ENCODE peak calls at places on chromosomes 3 and 15, in seven cellular contexts. One of them, this sample, is unnamed.

GRCh38 chr15:94205366-94205765 is 26.0 kb upstream of the MCTP2 start:
- DNase-seq in H4: peak; percentile 96
- DNase-seq in endothelial cell of umbilical vein: no peak
- DNase-seq in stimulated activated CD4-positive, alpha-beta T cell treated with anti-CD3 and anti-CD28 coated beads, Interleukin-12 subunit alpha, Interleukin-12 subunit beta, amount 100 ng/mL, for 4 hours: no peak
- DNase-seq in stimulated activated CD8-positive, alpha-beta memory T cell treated with anti-CD3 and anti-CD28 coated beads, Interleukin-15, amount 100 ng/mL, for 48 hours: no peak
- DNase-seq in dorsolateral prefrontal cortex: no peak
- DNase-seq in PC-3: no peak
- DNase-seq in this sample: no peak

GRCh38 chr15:29670945-29671307 is 151.3 kb downstream of the TJP1 start:
- DNase-seq in H4: peak; percentile 68
- DNase-seq in endothelial cell of umbilical vein: peak; percentile 26
- DNase-seq in stimulated activated CD4-positive, alpha-beta T cell treated with anti-CD3 and anti-CD28 coated beads, Interleukin-12 subunit alpha, Interleukin-12 subunit beta, amount 100 ng/mL, for 4 hours: no peak
- DNase-seq in stimulated activated CD8-positive, alpha-beta memory T cell treated with anti-CD3 and anti-CD28 coated beads, Interleukin-15, amount 100 ng/mL, for 48 hours: no peak
- DNase-seq in dorsolateral prefrontal cortex: no peak
- DNase-seq in PC-3: peak; percentile 99
- DNase-seq in this sample: no peak

GRCh38 chr3:46902188-46902631 is 24.7 kb downstream of the PTH1R start:
- DNase-seq in H4: no peak
- DNase-seq in endothelial cell of umbilical vein: no peak
- DNase-seq in stimulated activated CD4-positive, alpha-beta T cell treated with anti-CD3 and anti-CD28 coated beads, Interleukin-12 subunit alpha, Interleukin-12 subunit beta, amount 100 ng/mL, for 4 hours: no peak
- DNase-seq in stimulated activated CD8-positive, alpha-beta memory T cell treated with anti-CD3 and anti-CD28 coated beads, Interleukin-15, amount 100 ng/mL, for 48 hours: no peak
- DNase-seq in dorsolateral prefrontal cortex: no peak
- DNase-seq in PC-3: no peak
- DNase-seq in this sample: no peak

GRCh38 chr3:195909294-195909644 is 918 bp upstream of the TNK2 start:
- DNase-seq in H4: no peak
- DNase-seq in endothelial cell of umbilical vein: peak; percentile 28
- DNase-seq in stimulated activated CD4-positive, alpha-beta T cell treated with anti-CD3 and anti-CD28 coated beads, Interleukin-12 subunit alpha, Interleukin-12 subunit beta, amount 100 ng/mL, for 4 hours: no peak
- DNase-seq in stimulated activated CD8-positive, alpha-beta memory T cell treated with anti-CD3 and anti-CD28 coated beads, Interleukin-15, amount 100 ng/mL, for 48 hours: no peak
- DNase-seq in dorsolateral prefrontal cortex: no peak
- DNase-seq in PC-3: peak; percentile 20
- DNase-seq in this sample: no peak

GRCh38 chr3:177427096-177427495 is 229.8 kb upstream of the TBL1XR1 start:
- DNase-seq in H4: no peak
- DNase-seq in endothelial cell of umbilical vein: no peak
- DNase-seq in stimulated activated CD4-positive, alpha-beta T cell treated with anti-CD3 and anti-CD28 coated beads, Interleukin-12 subunit alpha, Interleukin-12 subunit beta, amount 100 ng/mL, for 4 hours: peak; percentile 39
- DNase-seq in stimulated activated CD8-positive, alpha-beta memory T cell treated with anti-CD3 and anti-CD28 coated beads, Interleukin-15, amount 100 ng/mL, for 48 hours: peak; percentile 51
- DNase-seq in dorsolateral prefrontal cortex: no peak
- DNase-seq in PC-3: no peak
- DNase-seq in this sample: no peak

GRCh38 chr3:7504886-7505775 is 644.2 kb downstream of the GRM7 start:
- DNase-seq in H4: peak; percentile 76
- DNase-seq in endothelial cell of umbilical vein: peak; percentile 99
- DNase-seq in stimulated activated CD4-positive, alpha-beta T cell treated with anti-CD3 and anti-CD28 coated beads, Interleukin-12 subunit alpha, Interleukin-12 subunit beta, amount 100 ng/mL, for 4 hours: no peak
- DNase-seq in stimulated activated CD8-positive, alpha-beta memory T cell treated with anti-CD3 and anti-CD28 coated beads, Interleukin-15, amount 100 ng/mL, for 48 hours: no peak
- DNase-seq in dorsolateral prefrontal cortex: no peak
- DNase-seq in PC-3: peak; percentile 70
- DNase-seq in this sample: no peak

GRCh38 chr3:23232879-23233278 is 29.8 kb downstream of the UBE2E2 start:
- DNase-seq in H4: no peak
- DNase-seq in endothelial cell of umbilical vein: no peak
- DNase-seq in stimulated activated CD4-positive, alpha-beta T cell treated with anti-CD3 and anti-CD28 coated beads, Interleukin-12 subunit alpha, Interleukin-12 subunit beta, amount 100 ng/mL, for 4 hours: no peak
- DNase-seq in stimulated activated CD8-positive, alpha-beta memory T cell treated with anti-CD3 and anti-CD28 coated beads, Interleukin-15, amount 100 ng/mL, for 48 hours: no peak
- DNase-seq in dorsolateral prefrontal cortex: no peak
- DNase-seq in PC-3: no peak
- DNase-seq in this sample: no peak

GRCh38 chr15:70605606-70606410 is 157.6 kb downstream of the UACA start:
- DNase-seq in H4: peak; percentile 75
- DNase-seq in endothelial cell of umbilical vein: peak; percentile 94
- DNase-seq in stimulated activated CD4-positive, alpha-beta T cell treated with anti-CD3 and anti-CD28 coated beads, Interleukin-12 subunit alpha, Interleukin-12 subunit beta, amount 100 ng/mL, for 4 hours: no peak
- DNase-seq in stimulated activated CD8-positive, alpha-beta memory T cell treated with anti-CD3 and anti-CD28 coated beads, Interleukin-15, amount 100 ng/mL, for 48 hours: no peak
- DNase-seq in dorsolateral prefrontal cortex: peak; percentile 40
- DNase-seq in PC-3: peak; percentile 32
- DNase-seq in this sample: peak; percentile 48

GRCh38 chr3:186239321-186239720 is 122.7 kb downstream of the DGKG start:
- DNase-seq in H4: no peak
- DNase-seq in endothelial cell of umbilical vein: no peak
- DNase-seq in stimulated activated CD4-positive, alpha-beta T cell treated with anti-CD3 and anti-CD28 coated beads, Interleukin-12 subunit alpha, Interleukin-12 subunit beta, amount 100 ng/mL, for 4 hours: no peak
- DNase-seq in stimulated activated CD8-positive, alpha-beta memory T cell treated with anti-CD3 and anti-CD28 coated beads, Interleukin-15, amount 100 ng/mL, for 48 hours: no peak
- DNase-seq in dorsolateral prefrontal cortex: peak; percentile 64
- DNase-seq in PC-3: peak; percentile 19
- DNase-seq in this sample: no peak

GRCh38 chr3:81242871-81243270 is 518.6 kb downstream of the GBE1 start:
- DNase-seq in H4: peak; percentile 6
- DNase-seq in endothelial cell of umbilical vein: peak; percentile 64
- DNase-seq in stimulated activated CD4-positive, alpha-beta T cell treated with anti-CD3 and anti-CD28 coated beads, Interleukin-12 subunit alpha, Interleukin-12 subunit beta, amount 100 ng/mL, for 4 hours: no peak
- DNase-seq in stimulated activated CD8-positive, alpha-beta memory T cell treated with anti-CD3 and anti-CD28 coated beads, Interleukin-15, amount 100 ng/mL, for 48 hours: no peak
- DNase-seq in dorsolateral prefrontal cortex: no peak
- DNase-seq in PC-3: peak; percentile 70
- DNase-seq in this sample: no peak

GRCh38 chr3:14077310-14077709 is 47.4 kb downstream of the CHCHD4 start:
- DNase-seq in H4: no peak
- DNase-seq in endothelial cell of umbilical vein: no peak
- DNase-seq in stimulated activated CD4-positive, alpha-beta T cell treated with anti-CD3 and anti-CD28 coated beads, Interleukin-12 subunit alpha, Interleukin-12 subunit beta, amount 100 ng/mL, for 4 hours: no peak
- DNase-seq in stimulated activated CD8-positive, alpha-beta memory T cell treated with anti-CD3 and anti-CD28 coated beads, Interleukin-15, amount 100 ng/mL, for 48 hours: no peak
- DNase-seq in dorsolateral prefrontal cortex: no peak
- DNase-seq in PC-3: peak; percentile 15
- DNase-seq in this sample: no peak

GRCh38 chr15:88835119-88835518 is 31.9 kb downstream of the ACAN start:
- DNase-seq in H4: no peak
- DNase-seq in endothelial cell of umbilical vein: no peak
- DNase-seq in stimulated activated CD4-positive, alpha-beta T cell treated with anti-CD3 and anti-CD28 coated beads, Interleukin-12 subunit alpha, Interleukin-12 subunit beta, amount 100 ng/mL, for 4 hours: no peak
- DNase-seq in stimulated activated CD8-positive, alpha-beta memory T cell treated with anti-CD3 and anti-CD28 coated beads, Interleukin-15, amount 100 ng/mL, for 48 hours: no peak
- DNase-seq in dorsolateral prefrontal cortex: no peak
- DNase-seq in PC-3: no peak
- DNase-seq in this sample: no peak

GRCh38 chr15:88630141-88630721 is 8.6 kb upstream of the ISG20 start:
- DNase-seq in H4: no peak
- DNase-seq in endothelial cell of umbilical vein: peak; percentile 55
- DNase-seq in stimulated activated CD4-positive, alpha-beta T cell treated with anti-CD3 and anti-CD28 coated beads, Interleukin-12 subunit alpha, Interleukin-12 subunit beta, amount 100 ng/mL, for 4 hours: no peak
- DNase-seq in stimulated activated CD8-positive, alpha-beta memory T cell treated with anti-CD3 and anti-CD28 coated beads, Interleukin-15, amount 100 ng/mL, for 48 hours: no peak
- DNase-seq in dorsolateral prefrontal cortex: no peak
- DNase-seq in PC-3: peak; percentile 57
- DNase-seq in this sample: no peak

GRCh38 chr15:65331811-65332210 is 27.3 kb downstream of the RNU5B-1 start:
- DNase-seq in H4: no peak
- DNase-seq in endothelial cell of umbilical vein: no peak
- DNase-seq in stimulated activated CD4-positive, alpha-beta T cell treated with anti-CD3 and anti-CD28 coated beads, Interleukin-12 subunit alpha, Interleukin-12 subunit beta, amount 100 ng/mL, for 4 hours: no peak
- DNase-seq in stimulated activated CD8-positive, alpha-beta memory T cell treated with anti-CD3 and anti-CD28 coated beads, Interleukin-15, amount 100 ng/mL, for 48 hours: no peak
- DNase-seq in dorsolateral prefrontal cortex: no peak
- DNase-seq in PC-3: no peak
- DNase-seq in this sample: no peak

GRCh38 chr3:107661447-107662108 is 138.8 kb downstream of the BBX start:
- DNase-seq in H4: peak; percentile 19
- DNase-seq in endothelial cell of umbilical vein: no peak
- DNase-seq in stimulated activated CD4-positive, alpha-beta T cell treated with anti-CD3 and anti-CD28 coated beads, Interleukin-12 subunit alpha, Interleukin-12 subunit beta, amount 100 ng/mL, for 4 hours: no peak
- DNase-seq in stimulated activated CD8-positive, alpha-beta memory T cell treated with anti-CD3 and anti-CD28 coated beads, Interleukin-15, amount 100 ng/mL, for 48 hours: no peak
- DNase-seq in dorsolateral prefrontal cortex: no peak
- DNase-seq in PC-3: no peak
- DNase-seq in this sample: no peak

GRCh38 chr15:76979331-76979925 is 15.5 kb upstream of the PSTPIP1 start:
- DNase-seq in H4: no peak
- DNase-seq in endothelial cell of umbilical vein: no peak
- DNase-seq in stimulated activated CD4-positive, alpha-beta T cell treated with anti-CD3 and anti-CD28 coated beads, Interleukin-12 subunit alpha, Interleukin-12 subunit beta, amount 100 ng/mL, for 4 hours: no peak
- DNase-seq in stimulated activated CD8-positive, alpha-beta memory T cell treated with anti-CD3 and anti-CD28 coated beads, Interleukin-15, amount 100 ng/mL, for 48 hours: no peak
- DNase-seq in dorsolateral prefrontal cortex: no peak
- DNase-seq in PC-3: no peak
- DNase-seq in this sample: no peak

GRCh38 chr3:23671901-23672589 is 133.7 kb upstream of the UBE2E1 start:
- DNase-seq in H4: no peak
- DNase-seq in endothelial cell of umbilical vein: peak; percentile 34
- DNase-seq in stimulated activated CD4-positive, alpha-beta T cell treated with anti-CD3 and anti-CD28 coated beads, Interleukin-12 subunit alpha, Interleukin-12 subunit beta, amount 100 ng/mL, for 4 hours: no peak
- DNase-seq in stimulated activated CD8-positive, alpha-beta memory T cell treated with anti-CD3 and anti-CD28 coated beads, Interleukin-15, amount 100 ng/mL, for 48 hours: no peak
- DNase-seq in dorsolateral prefrontal cortex: no peak
- DNase-seq in PC-3: peak; percentile 68
- DNase-seq in this sample: no peak

GRCh38 chr3:45642731-45643152 is 46.5 kb upstream of the SACM1L start:
- DNase-seq in H4: peak; percentile 16
- DNase-seq in endothelial cell of umbilical vein: peak; percentile 26
- DNase-seq in stimulated activated CD4-positive, alpha-beta T cell treated with anti-CD3 and anti-CD28 coated beads, Interleukin-12 subunit alpha, Interleukin-12 subunit beta, amount 100 ng/mL, for 4 hours: no peak
- DNase-seq in stimulated activated CD8-positive, alpha-beta memory T cell treated with anti-CD3 and anti-CD28 coated beads, Interleukin-15, amount 100 ng/mL, for 48 hours: no peak
- DNase-seq in dorsolateral prefrontal cortex: peak; percentile 41
- DNase-seq in PC-3: no peak
- DNase-seq in this sample: no peak

GRCh38 chr15:36914466-36914865 is 185.9 kb downstream of the MEIS2 start:
- DNase-seq in H4: peak; percentile 33
- DNase-seq in endothelial cell of umbilical vein: no peak
- DNase-seq in stimulated activated CD4-positive, alpha-beta T cell treated with anti-CD3 and anti-CD28 coated beads, Interleukin-12 subunit alpha, Interleukin-12 subunit beta, amount 100 ng/mL, for 4 hours: no peak
- DNase-seq in stimulated activated CD8-positive, alpha-beta memory T cell treated with anti-CD3 and anti-CD28 coated beads, Interleukin-15, amount 100 ng/mL, for 48 hours: no peak
- DNase-seq in dorsolateral prefrontal cortex: no peak
- DNase-seq in PC-3: no peak
- DNase-seq in this sample: no peak

GRCh38 chr3:188097786-188098185 is 56.2 kb upstream of the LPP start:
- DNase-seq in H4: no peak
- DNase-seq in endothelial cell of umbilical vein: no peak
- DNase-seq in stimulated activated CD4-positive, alpha-beta T cell treated with anti-CD3 and anti-CD28 coated beads, Interleukin-12 subunit alpha, Interleukin-12 subunit beta, amount 100 ng/mL, for 4 hours: no peak
- DNase-seq in stimulated activated CD8-positive, alpha-beta memory T cell treated with anti-CD3 and anti-CD28 coated beads, Interleukin-15, amount 100 ng/mL, for 48 hours: no peak
- DNase-seq in dorsolateral prefrontal cortex: no peak
- DNase-seq in PC-3: no peak
- DNase-seq in this sample: peak; percentile 6

GRCh38 chr3:115092220-115092791 is 54.8 kb downstream of the ZBTB20 start:
- DNase-seq in H4: peak; percentile 68
- DNase-seq in endothelial cell of umbilical vein: peak; percentile 70
- DNase-seq in stimulated activated CD4-positive, alpha-beta T cell treated with anti-CD3 and anti-CD28 coated beads, Interleukin-12 subunit alpha, Interleukin-12 subunit beta, amount 100 ng/mL, for 4 hours: peak; percentile 42
- DNase-seq in stimulated activated CD8-positive, alpha-beta memory T cell treated with anti-CD3 and anti-CD28 coated beads, Interleukin-15, amount 100 ng/mL, for 48 hours: no peak
- DNase-seq in dorsolateral prefrontal cortex: peak; percentile 75
- DNase-seq in PC-3: peak; percentile 55
- DNase-seq in this sample: peak; percentile 79

GRCh38 chr15:100875495-100875894 is 4.1 kb upstream of the ALDH1A3 start:
- DNase-seq in H4: no peak
- DNase-seq in endothelial cell of umbilical vein: no peak
- DNase-seq in stimulated activated CD4-positive, alpha-beta T cell treated with anti-CD3 and anti-CD28 coated beads, Interleukin-12 subunit alpha, Interleukin-12 subunit beta, amount 100 ng/mL, for 4 hours: no peak
- DNase-seq in stimulated activated CD8-positive, alpha-beta memory T cell treated with anti-CD3 and anti-CD28 coated beads, Interleukin-15, amount 100 ng/mL, for 48 hours: no peak
- DNase-seq in dorsolateral prefrontal cortex: no peak
- DNase-seq in PC-3: no peak
- DNase-seq in this sample: no peak

GRCh38 chr15:71125831-71126453 is 10.7 kb downstream of the THSD4 start:
- DNase-seq in H4: no peak
- DNase-seq in endothelial cell of umbilical vein: no peak
- DNase-seq in stimulated activated CD4-positive, alpha-beta T cell treated with anti-CD3 and anti-CD28 coated beads, Interleukin-12 subunit alpha, Interleukin-12 subunit beta, amount 100 ng/mL, for 4 hours: no peak
- DNase-seq in stimulated activated CD8-positive, alpha-beta memory T cell treated with anti-CD3 and anti-CD28 coated beads, Interleukin-15, amount 100 ng/mL, for 48 hours: no peak
- DNase-seq in dorsolateral prefrontal cortex: no peak
- DNase-seq in PC-3: no peak
- DNase-seq in this sample: no peak

GRCh38 chr15:100082761-100083402 is 258.9 kb downstream of the ADAMTS17 start:
- DNase-seq in H4: peak; percentile 26
- DNase-seq in endothelial cell of umbilical vein: no peak
- DNase-seq in stimulated activated CD4-positive, alpha-beta T cell treated with anti-CD3 and anti-CD28 coated beads, Interleukin-12 subunit alpha, Interleukin-12 subunit beta, amount 100 ng/mL, for 4 hours: no peak
- DNase-seq in stimulated activated CD8-positive, alpha-beta memory T cell treated with anti-CD3 and anti-CD28 coated beads, Interleukin-15, amount 100 ng/mL, for 48 hours: no peak
- DNase-seq in dorsolateral prefrontal cortex: no peak
- DNase-seq in PC-3: no peak
- DNase-seq in this sample: no peak

GRCh38 chr3:194672876-194673275 is 885 bp upstream of the LSG1 start:
- DNase-seq in H4: no peak
- DNase-seq in endothelial cell of umbilical vein: no peak
- DNase-seq in stimulated activated CD4-positive, alpha-beta T cell treated with anti-CD3 and anti-CD28 coated beads, Interleukin-12 subunit alpha, Interleukin-12 subunit beta, amount 100 ng/mL, for 4 hours: no peak
- DNase-seq in stimulated activated CD8-positive, alpha-beta memory T cell treated with anti-CD3 and anti-CD28 coated beads, Interleukin-15, amount 100 ng/mL, for 48 hours: no peak
- DNase-seq in dorsolateral prefrontal cortex: no peak
- DNase-seq in PC-3: no peak
- DNase-seq in this sample: no peak

GRCh38 chr3:43996379-43997301 is 245.0 kb upstream of the TOPAZ1 start:
- DNase-seq in H4: no peak
- DNase-seq in endothelial cell of umbilical vein: peak; percentile 8
- DNase-seq in stimulated activated CD4-positive, alpha-beta T cell treated with anti-CD3 and anti-CD28 coated beads, Interleukin-12 subunit alpha, Interleukin-12 subunit beta, amount 100 ng/mL, for 4 hours: no peak
- DNase-seq in stimulated activated CD8-positive, alpha-beta memory T cell treated with anti-CD3 and anti-CD28 coated beads, Interleukin-15, amount 100 ng/mL, for 48 hours: no peak
- DNase-seq in dorsolateral prefrontal cortex: no peak
- DNase-seq in PC-3: no peak
- DNase-seq in this sample: no peak

GRCh38 chr15:71195242-71195641 is 80.0 kb downstream of the THSD4 start:
- DNase-seq in H4: no peak
- DNase-seq in endothelial cell of umbilical vein: no peak
- DNase-seq in stimulated activated CD4-positive, alpha-beta T cell treated with anti-CD3 and anti-CD28 coated beads, Interleukin-12 subunit alpha, Interleukin-12 subunit beta, amount 100 ng/mL, for 4 hours: no peak
- DNase-seq in stimulated activated CD8-positive, alpha-beta memory T cell treated with anti-CD3 and anti-CD28 coated beads, Interleukin-15, amount 100 ng/mL, for 48 hours: no peak
- DNase-seq in dorsolateral prefrontal cortex: no peak
- DNase-seq in PC-3: peak; percentile 36
- DNase-seq in this sample: no peak

GRCh38 chr3:124246949-124247348 is 255.0 kb upstream of the ROPN1 start:
- DNase-seq in H4: peak; percentile 45
- DNase-seq in endothelial cell of umbilical vein: peak; percentile 26
- DNase-seq in stimulated activated CD4-positive, alpha-beta T cell treated with anti-CD3 and anti-CD28 coated beads, Interleukin-12 subunit alpha, Interleukin-12 subunit beta, amount 100 ng/mL, for 4 hours: no peak
- DNase-seq in stimulated activated CD8-positive, alpha-beta memory T cell treated with anti-CD3 and anti-CD28 coated beads, Interleukin-15, amount 100 ng/mL, for 48 hours: no peak
- DNase-seq in dorsolateral prefrontal cortex: no peak
- DNase-seq in PC-3: peak; percentile 62
- DNase-seq in this sample: no peak

GRCh38 chr3:127448161-127448561 is 142.4 kb downstream of the TPRA1 start:
- DNase-seq in H4: peak; percentile 71
- DNase-seq in endothelial cell of umbilical vein: no peak
- DNase-seq in stimulated activated CD4-positive, alpha-beta T cell treated with anti-CD3 and anti-CD28 coated beads, Interleukin-12 subunit alpha, Interleukin-12 subunit beta, amount 100 ng/mL, for 4 hours: no peak
- DNase-seq in stimulated activated CD8-positive, alpha-beta memory T cell treated with anti-CD3 and anti-CD28 coated beads, Interleukin-15, amount 100 ng/mL, for 48 hours: no peak
- DNase-seq in dorsolateral prefrontal cortex: peak; percentile 15
- DNase-seq in PC-3: no peak
- DNase-seq in this sample: no peak

GRCh38 chr3:99119312-99119810 is 217.9 kb upstream of the DCBLD2 start:
- DNase-seq in H4: no peak
- DNase-seq in endothelial cell of umbilical vein: peak; percentile 18
- DNase-seq in stimulated activated CD4-positive, alpha-beta T cell treated with anti-CD3 and anti-CD28 coated beads, Interleukin-12 subunit alpha, Interleukin-12 subunit beta, amount 100 ng/mL, for 4 hours: no peak
- DNase-seq in stimulated activated CD8-positive, alpha-beta memory T cell treated with anti-CD3 and anti-CD28 coated beads, Interleukin-15, amount 100 ng/mL, for 48 hours: no peak
- DNase-seq in dorsolateral prefrontal cortex: no peak
- DNase-seq in PC-3: peak; percentile 16
- DNase-seq in this sample: no peak

GRCh38 chr15:77605582-77605981 is 27.1 kb downstream of the LINGO1 start:
- DNase-seq in H4: no peak
- DNase-seq in endothelial cell of umbilical vein: no peak
- DNase-seq in stimulated activated CD4-positive, alpha-beta T cell treated with anti-CD3 and anti-CD28 coated beads, Interleukin-12 subunit alpha, Interleukin-12 subunit beta, amount 100 ng/mL, for 4 hours: no peak
- DNase-seq in stimulated activated CD8-positive, alpha-beta memory T cell treated with anti-CD3 and anti-CD28 coated beads, Interleukin-15, amount 100 ng/mL, for 48 hours: no peak
- DNase-seq in dorsolateral prefrontal cortex: no peak
- DNase-seq in PC-3: no peak
- DNase-seq in this sample: no peak

GRCh38 chr3:157148123-157148889 is 11.6 kb downstream of the CCNL1 start:
- DNase-seq in H4: no peak
- DNase-seq in endothelial cell of umbilical vein: no peak
- DNase-seq in stimulated activated CD4-positive, alpha-beta T cell treated with anti-CD3 and anti-CD28 coated beads, Interleukin-12 subunit alpha, Interleukin-12 subunit beta, amount 100 ng/mL, for 4 hours: no peak
- DNase-seq in stimulated activated CD8-positive, alpha-beta memory T cell treated with anti-CD3 and anti-CD28 coated beads, Interleukin-15, amount 100 ng/mL, for 48 hours: no peak
- DNase-seq in dorsolateral prefrontal cortex: no peak
- DNase-seq in PC-3: no peak
- DNase-seq in this sample: no peak

GRCh38 chr3:129486057-129487035 is 42.1 kb upstream of the RHO start:
- DNase-seq in H4: peak; percentile 79
- DNase-seq in endothelial cell of umbilical vein: no peak
- DNase-seq in stimulated activated CD4-positive, alpha-beta T cell treated with anti-CD3 and anti-CD28 coated beads, Interleukin-12 subunit alpha, Interleukin-12 subunit beta, amount 100 ng/mL, for 4 hours: no peak
- DNase-seq in stimulated activated CD8-positive, alpha-beta memory T cell treated with anti-CD3 and anti-CD28 coated beads, Interleukin-15, amount 100 ng/mL, for 48 hours: no peak
- DNase-seq in dorsolateral prefrontal cortex: no peak
- DNase-seq in PC-3: peak; percentile 43
- DNase-seq in this sample: no peak

GRCh38 chr3:88032245-88032644 is 26.6 kb downstream of the CGGBP1 start:
- DNase-seq in H4: no peak
- DNase-seq in endothelial cell of umbilical vein: no peak
- DNase-seq in stimulated activated CD4-positive, alpha-beta T cell treated with anti-CD3 and anti-CD28 coated beads, Interleukin-12 subunit alpha, Interleukin-12 subunit beta, amount 100 ng/mL, for 4 hours: no peak
- DNase-seq in stimulated activated CD8-positive, alpha-beta memory T cell treated with anti-CD3 and anti-CD28 coated beads, Interleukin-15, amount 100 ng/mL, for 48 hours: no peak
- DNase-seq in dorsolateral prefrontal cortex: no peak
- DNase-seq in PC-3: peak; percentile 6
- DNase-seq in this sample: no peak

GRCh38 chr3:153165211-153165815 is 3.3 kb downstream of the RAP2B start:
- DNase-seq in H4: no peak
- DNase-seq in endothelial cell of umbilical vein: peak; percentile 80
- DNase-seq in stimulated activated CD4-positive, alpha-beta T cell treated with anti-CD3 and anti-CD28 coated beads, Interleukin-12 subunit alpha, Interleukin-12 subunit beta, amount 100 ng/mL, for 4 hours: no peak
- DNase-seq in stimulated activated CD8-positive, alpha-beta memory T cell treated with anti-CD3 and anti-CD28 coated beads, Interleukin-15, amount 100 ng/mL, for 48 hours: no peak
- DNase-seq in dorsolateral prefrontal cortex: no peak
- DNase-seq in PC-3: peak; percentile 33
- DNase-seq in this sample: no peak

GRCh38 chr15:82942691-82943090 is 9.8 kb downstream of the HOMER2 start:
- DNase-seq in H4: peak; percentile 79
- DNase-seq in endothelial cell of umbilical vein: no peak
- DNase-seq in stimulated activated CD4-positive, alpha-beta T cell treated with anti-CD3 and anti-CD28 coated beads, Interleukin-12 subunit alpha, Interleukin-12 subunit beta, amount 100 ng/mL, for 4 hours: no peak
- DNase-seq in stimulated activated CD8-positive, alpha-beta memory T cell treated with anti-CD3 and anti-CD28 coated beads, Interleukin-15, amount 100 ng/mL, for 48 hours: no peak
- DNase-seq in dorsolateral prefrontal cortex: no peak
- DNase-seq in PC-3: peak; percentile 99
- DNase-seq in this sample: no peak

GRCh38 chr3:127951276-127951675 is 36.2 kb downstream of the KBTBD12 start:
- DNase-seq in H4: no peak
- DNase-seq in endothelial cell of umbilical vein: peak; percentile 5
- DNase-seq in stimulated activated CD4-positive, alpha-beta T cell treated with anti-CD3 and anti-CD28 coated beads, Interleukin-12 subunit alpha, Interleukin-12 subunit beta, amount 100 ng/mL, for 4 hours: no peak
- DNase-seq in stimulated activated CD8-positive, alpha-beta memory T cell treated with anti-CD3 and anti-CD28 coated beads, Interleukin-15, amount 100 ng/mL, for 48 hours: no peak
- DNase-seq in dorsolateral prefrontal cortex: no peak
- DNase-seq in PC-3: peak; percentile 39
- DNase-seq in this sample: no peak

This sample was measured in anterior cingulate cortex.